ENCODE peak calls at places on chromosomes 6 and 20, in nine cellular contexts. A, H, I, V, Y, P, J, D and N are unnamed samples.

GRCh38 chr6:106114492-106114891 is 28.4 kb downstream of the PRDM1 start:
- DNase-seq in A (no peak), J (no peak), P (no peak), D (no peak), H (no peak), I (no peak), V (peak; percentile 94), Y (no peak), N (no peak)

GRCh38 chr6:56235245-56235644 is 12.1 kb downstream of the COL21A1 start:
- DNase-seq in H (no peak), J (no peak), Y (no peak), A (no peak), P (no peak), D (no peak), I (peak; percentile 66), V (no peak), N (no peak)

GRCh38 chr20:53926428-53927028 is 143.9 kb downstream of the BCAS1 start:
- DNase-seq in H (no peak), D (peak; percentile 95), J (peak; percentile 44), I (peak; percentile 92), A (no peak), P (peak; percentile 79), V (peak; percentile 95), Y (peak; percentile 90), N (no peak)

GRCh38 chr6:39861663-39862062 is 69.5 kb downstream of the DAAM2 start:
- DNase-seq in J (no peak), V (no peak), I (no peak), P (no peak), Y (no peak), D (no peak), A (peak; percentile 26), H (no peak), N (no peak)

GRCh38 chr6:93581371-93581770 is 162.0 kb upstream of the EPHA7 start:
- DNase-seq in D (no peak), I (no peak), H (no peak), V (no peak), A (no peak), P (no peak), J (no peak), Y (no peak), N (no peak)

GRCh38 chr20:21670126-21670525 is 35.3 kb upstream of the PAX1 start:
- DNase-seq in J (no peak), A (no peak), Y (no peak), P (no peak), H (no peak), I (no peak), D (no peak), V (no peak), N (no peak)

GRCh38 chr6:26342106-26342999 is 22.6 kb upstream of the BTN3A2 start:
- DNase-seq in A (peak; percentile 38), J (no peak), P (no peak), Y (peak; percentile 27), H (no peak), D (peak; percentile 53), I (peak; percentile 52), V (peak; percentile 82), N (no peak)

GRCh38 chr20:53763707-53764415 is 170.2 kb upstream of the ZNF217 start:
- DNase-seq in A (peak; percentile 89), J (no peak), H (no peak), I (peak; percentile 61), D (no peak), P (no peak), V (no peak), Y (peak; percentile 96), N (peak; percentile 96)

GRCh38 chr6:14130431-14131075 is 13.0 kb downstream of the CD83 start:
- DNase-seq in J (no peak), A (no peak), D (no peak), V (no peak), H (no peak), Y (no peak), I (peak; percentile 19), P (no peak), N (no peak)

GRCh38 chr6:14126250-14126649 is 8.7 kb downstream of the CD83 start:
- DNase-seq in Y (no peak), A (no peak), J (no peak), P (no peak), D (no peak), I (no peak), H (no peak), V (no peak), N (no peak)

GRCh38 chr6:14125346-14125745 is 7.8 kb downstream of the CD83 start:
- DNase-seq in H (no peak), V (no peak), I (no peak), J (no peak), Y (no peak), A (no peak), D (no peak), P (no peak), N (no peak)

GRCh38 chr6:14129572-14129971 is 12.0 kb downstream of the CD83 start:
- DNase-seq in A (peak; percentile 86), Y (peak; percentile 58), H (peak; percentile 49), D (peak; percentile 83), V (peak; percentile 79), P (peak; percentile 14), J (no peak), I (peak; percentile 80), N (peak; percentile 54)

DNA sequence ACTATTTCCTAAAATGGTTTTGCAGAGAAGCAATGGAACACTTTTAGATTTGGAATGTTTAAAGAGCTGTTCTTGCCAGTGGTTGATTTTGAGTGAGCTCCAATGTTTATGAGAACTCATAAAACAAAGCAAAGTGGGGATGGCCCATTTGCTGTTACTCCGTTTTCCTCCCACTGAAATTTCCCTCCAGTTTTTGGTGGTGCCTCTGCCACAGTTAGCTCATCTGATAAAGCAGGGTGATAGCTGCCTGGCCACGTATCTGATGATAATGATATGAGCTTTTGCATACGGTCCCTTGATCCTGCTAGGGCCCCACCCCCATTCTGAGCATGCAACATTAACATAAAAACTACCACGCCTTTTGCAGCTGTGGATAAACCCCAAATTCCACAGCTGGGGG is 10.4 kb downstream of the CD83 start:
- DNase-seq in V (no peak), H (no peak), I (no peak), P (no peak), A (no peak), J (no peak), Y (no peak), D (no peak), N (no peak)
- H3K4me3 ChIP-seq in V (no peak overlapping the region), H (no peak overlapping the region), I (no peak overlapping the region), P (no peak overlapping the region), A (peak overlapping the region; percentile 27), J (no peak overlapping the region), Y (no peak overlapping the region), D (no peak overlapping the region), N (no peak overlapping the region)

GRCh38 chr20:58965270-58966064 is 15.6 kb upstream of the NELFCD start:
- DNase-seq in Y (no peak), A (no peak), D (no peak), H (no peak), P (no peak), J (no peak), V (no peak), I (no peak), N (no peak)

GRCh38 chr20:58959652-58960051 is 21.4 kb upstream of the NELFCD start:
- DNase-seq in V (no peak), Y (no peak), I (peak; percentile 2), P (no peak), J (no peak), D (no peak), H (no peak), A (no peak), N (no peak)

GRCh38 chr20:58967652-58968429 is 13.2 kb upstream of the NELFCD start:
- DNase-seq in A (no peak), D (no peak), Y (no peak), P (no peak), V (no peak), H (no peak), J (no peak), I (no peak), N (no peak)

DNA sequence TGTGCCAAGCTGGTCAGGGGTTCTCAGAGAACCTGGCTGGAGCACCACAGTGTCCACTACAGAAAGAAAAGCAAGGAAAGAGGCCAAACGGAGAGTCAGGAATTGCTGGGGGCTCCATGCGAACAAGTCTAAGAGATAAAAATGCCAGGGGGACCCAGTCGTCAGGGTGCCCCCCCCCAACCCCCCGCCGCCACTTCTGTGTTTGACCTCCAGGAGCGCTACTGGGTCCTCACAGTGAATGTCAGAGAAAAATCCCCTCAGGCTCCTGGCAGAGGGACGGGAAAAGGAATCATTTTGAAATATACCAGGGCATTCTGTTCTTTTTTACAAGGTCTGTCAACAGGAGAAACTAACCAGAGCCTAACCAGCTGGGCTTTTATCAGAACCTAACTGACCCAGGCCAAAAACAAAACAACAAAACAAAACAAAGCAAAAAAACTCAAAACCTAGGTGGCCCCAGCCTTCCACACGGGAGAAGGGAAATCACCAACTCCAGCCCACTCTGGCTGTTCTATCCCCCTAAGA is 17.9 kb upstream of the NELFCD start:
- DNase-seq in A (no peak), H (no peak), I (no peak), D (no peak), V (no peak), J (no peak), P (no peak), Y (no peak), N (no peak)
- TF ChIP-seq CTCF in A (no peak), H (no peak), I (peak; percentile 10), D (no peak), V (no peak), J (no peak), P (no peak), Y (no peak), N (no peak)

DNA sequence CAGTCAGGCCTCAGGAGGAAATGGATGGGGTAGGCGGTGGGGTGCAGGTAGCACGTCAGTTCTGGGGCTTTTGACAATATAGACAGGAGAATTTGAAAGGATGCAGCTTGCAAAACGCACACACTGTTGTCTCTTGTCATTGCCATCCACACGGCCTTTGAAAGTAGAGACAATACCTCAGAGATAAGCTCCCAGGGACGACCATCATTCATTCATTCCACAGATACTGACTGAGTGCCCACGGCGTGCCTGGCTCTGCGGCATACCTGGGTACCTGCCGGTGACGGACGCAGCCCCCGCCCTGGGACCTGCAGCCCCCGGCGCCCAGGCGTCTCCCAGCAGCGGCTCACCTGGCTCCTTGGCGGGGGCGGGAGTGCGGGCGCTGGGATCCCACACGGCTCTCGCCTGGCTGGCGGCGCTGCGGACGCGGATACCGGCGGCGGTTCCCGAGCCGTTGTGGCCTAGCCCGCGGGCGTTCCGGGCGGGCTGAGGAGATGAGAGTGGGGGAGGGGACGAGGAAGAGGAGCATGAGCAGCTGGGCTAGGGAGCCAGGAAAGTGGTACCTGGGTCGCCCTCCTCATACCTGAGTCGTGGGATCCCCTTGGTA is at the start of gene SLC26A8:
- DNase-seq in Y (no peak), I (no peak), H (no peak), J (no peak), A (peak; percentile 60), D (no peak), V (no peak), P (no peak), N (no peak)
- H3K4me3 ChIP-seq in Y (no peak within 1 kb of the TSS), I (no peak within 1 kb of the TSS), H (no peak within 1 kb of the TSS), J (no peak within 1 kb of the TSS), A (peak within 1 kb of the TSS; percentile 60), D (no peak within 1 kb of the TSS), V (no peak within 1 kb of the TSS), P (no peak within 1 kb of the TSS), N (no peak within 1 kb of the TSS)

DNA sequence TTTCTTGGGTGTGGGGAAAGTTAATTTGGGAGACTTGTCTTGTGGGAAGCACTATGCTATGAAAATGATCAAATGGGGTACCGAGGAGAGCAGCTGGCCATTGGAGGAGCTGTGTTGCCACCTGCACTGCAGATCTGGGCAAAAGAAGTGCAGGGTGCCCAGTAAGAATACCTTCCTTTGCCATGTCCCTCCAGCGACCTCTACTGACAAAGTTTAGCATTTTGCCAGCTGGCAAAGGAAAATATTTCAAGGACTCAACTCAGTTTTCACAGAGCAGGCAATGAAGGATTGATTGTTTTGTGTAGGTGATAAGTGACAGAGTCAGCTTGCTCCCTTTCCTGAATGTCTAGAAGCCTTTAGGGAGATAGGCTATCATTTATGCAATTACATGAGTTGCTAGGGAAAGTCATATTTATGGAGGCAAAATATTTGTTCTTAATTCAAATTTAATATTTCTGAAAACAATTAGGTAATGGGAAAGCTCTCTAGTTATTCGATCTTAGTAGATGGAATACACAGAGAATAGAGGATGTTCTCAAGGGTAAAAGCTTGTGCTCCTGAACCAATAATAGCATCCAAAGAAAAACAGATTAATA is 118.4 kb downstream of the FARS2 start:
- DNase-seq in V (peak; percentile 78), H (no peak), J (no peak), Y (peak; percentile 42), D (peak; percentile 46), A (peak; percentile 84), P (no peak), I (peak; percentile 60), N (no peak)
- TF ChIP-seq CTCF in V (peak; percentile 72), H (peak; percentile 69), J (no peak), Y (peak; percentile 46), D (peak; percentile 80), A (peak; percentile 88), P (peak; percentile 37), I (peak; percentile 75), N (peak; percentile 84)